ENCODE peak calls at places on chromosomes 6 and 20, in seven cellular contexts. One of them, this sample, is unnamed.

GRCh38 chr6:81853975-81854374 is 101.5 kb upstream of the TENT5A start:
- DNase-seq in H9: no peak
- DNase-seq in A549: no peak
- DNase-seq in mammary epithelial cell: no peak
- DNase-seq in GM10248: no peak
- DNase-seq in body of pancreas: no peak
- DNase-seq in right lobe of liver: no peak
- DNase-seq in this sample: no peak

GRCh38 chr6:152746172-152746553 is 4.4 kb upstream of the VIP start:
- DNase-seq in H9: no peak
- DNase-seq in A549: peak
- DNase-seq in mammary epithelial cell: peak
- DNase-seq in GM10248: no peak
- DNase-seq in body of pancreas: no peak
- DNase-seq in right lobe of liver: no peak
- DNase-seq in this sample: no peak

GRCh38 chr20:6637160-6637579 is 130.3 kb upstream of the BMP2 start:
- DNase-seq in H9: peak
- DNase-seq in A549: no peak
- DNase-seq in mammary epithelial cell: no peak
- DNase-seq in GM10248: no peak
- DNase-seq in body of pancreas: no peak
- DNase-seq in right lobe of liver: no peak
- DNase-seq in this sample: no peak

GRCh38 chr20:50913976-50914375 is 17.3 kb downstream of the ADNP start:
- DNase-seq in H9: no peak
- DNase-seq in A549: no peak
- DNase-seq in mammary epithelial cell: peak
- DNase-seq in GM10248: no peak
- DNase-seq in body of pancreas: no peak
- DNase-seq in right lobe of liver: no peak
- DNase-seq in this sample: no peak

GRCh38 chr6:37155394-37156312 is 14.3 kb upstream of the PIM1 start:
- DNase-seq in H9: no peak
- DNase-seq in A549: no peak
- DNase-seq in mammary epithelial cell: no peak
- DNase-seq in GM10248: peak
- DNase-seq in body of pancreas: no peak
- DNase-seq in right lobe of liver: peak
- DNase-seq in this sample: peak

GRCh38 chr6:170097505-170098427 is 193.1 kb downstream of the DLL1 start:
- DNase-seq in H9: no peak
- DNase-seq in A549: no peak
- DNase-seq in mammary epithelial cell: no peak
- DNase-seq in GM10248: no peak
- DNase-seq in body of pancreas: no peak
- DNase-seq in right lobe of liver: no peak
- DNase-seq in this sample: no peak

GRCh38 chr20:62822788-62823651 is 6.2 kb downstream of the COL9A3 start:
- DNase-seq in H9: peak
- DNase-seq in A549: peak
- DNase-seq in mammary epithelial cell: no peak
- DNase-seq in GM10248: peak
- DNase-seq in body of pancreas: peak
- DNase-seq in right lobe of liver: peak
- DNase-seq in this sample: peak

GRCh38 chr6:30684386-30685156 is 1.9 kb downstream of the PPP1R18 start:
- DNase-seq in H9: no peak
- DNase-seq in A549: no peak
- DNase-seq in mammary epithelial cell: peak
- DNase-seq in GM10248: peak
- DNase-seq in body of pancreas: peak
- DNase-seq in right lobe of liver: peak
- DNase-seq in this sample: peak

GRCh38 chr6:25279748-25280616 is 808 bp downstream of the CARMIL1 start:
- DNase-seq in H9: peak
- DNase-seq in A549: peak
- DNase-seq in mammary epithelial cell: peak
- DNase-seq in GM10248: peak
- DNase-seq in body of pancreas: peak
- DNase-seq in right lobe of liver: peak
- DNase-seq in this sample: peak

GRCh38 chr6:5866547-5867051 is 140.1 kb downstream of the NRN1 start:
- DNase-seq in H9: no peak
- DNase-seq in A549: no peak
- DNase-seq in mammary epithelial cell: peak
- DNase-seq in GM10248: no peak
- DNase-seq in body of pancreas: no peak
- DNase-seq in right lobe of liver: no peak
- DNase-seq in this sample: no peak

GRCh38 chr6:134061440-134061839 is 9.0 kb upstream of the SLC2A12 start:
- DNase-seq in H9: no peak
- DNase-seq in A549: no peak
- DNase-seq in mammary epithelial cell: no peak
- DNase-seq in GM10248: no peak
- DNase-seq in body of pancreas: no peak
- DNase-seq in right lobe of liver: no peak
- DNase-seq in this sample: no peak

GRCh38 chr6:134063121-134063965 is 10.9 kb upstream of the SLC2A12 start:
- DNase-seq in H9: peak
- DNase-seq in A549: no peak
- DNase-seq in mammary epithelial cell: no peak
- DNase-seq in GM10248: no peak
- DNase-seq in body of pancreas: no peak
- DNase-seq in right lobe of liver: no peak
- DNase-seq in this sample: no peak

GRCh38 chr6:134063966-134064445 is 11.6 kb upstream of the SLC2A12 start:
- DNase-seq in H9: peak
- DNase-seq in A549: peak
- DNase-seq in mammary epithelial cell: peak
- DNase-seq in GM10248: peak
- DNase-seq in body of pancreas: peak
- DNase-seq in right lobe of liver: peak
- DNase-seq in this sample: peak

GRCh38 chr6:134064461-134064860 is 12.0 kb upstream of the SLC2A12 start:
- DNase-seq in H9: no peak
- DNase-seq in A549: no peak
- DNase-seq in mammary epithelial cell: no peak
- DNase-seq in GM10248: no peak
- DNase-seq in body of pancreas: no peak
- DNase-seq in right lobe of liver: no peak
- DNase-seq in this sample: no peak

DNA sequence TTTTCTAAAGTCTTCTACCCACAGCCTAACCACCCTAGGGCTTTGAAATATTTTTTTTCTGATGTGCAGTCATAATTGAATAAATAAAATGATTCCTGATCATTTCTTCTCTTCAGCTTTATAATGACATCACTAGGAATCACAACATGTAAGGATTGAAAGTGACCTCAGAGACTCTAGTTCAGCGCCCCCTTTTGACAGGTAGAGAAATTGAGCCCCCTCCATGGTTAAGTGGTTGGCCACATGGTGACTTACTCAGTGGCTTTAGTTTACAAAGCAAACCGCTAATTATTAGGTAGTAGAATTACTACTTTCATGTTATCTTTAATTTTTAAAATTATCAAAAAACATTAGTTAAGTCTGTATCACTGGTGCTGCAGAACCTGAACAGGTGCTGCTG is 13.3 kb upstream of the SLC2A12 start:
- DNase-seq in H9: peak
- DNase-seq in A549: no peak
- DNase-seq in mammary epithelial cell: no peak
- DNase-seq in GM10248: peak
- DNase-seq in body of pancreas: no peak
- DNase-seq in right lobe of liver: no peak
- DNase-seq in this sample: peak
- TF ChIP-seq CTCF in H9: peak
- TF ChIP-seq CTCF in A549: peak
- TF ChIP-seq CTCF in mammary epithelial cell: peak
- TF ChIP-seq CTCF in GM10248: peak
- TF ChIP-seq CTCF in body of pancreas: peak
- TF ChIP-seq CTCF in right lobe of liver: peak
- TF ChIP-seq CTCF in this sample: no peak

GRCh38 chr6:47288245-47289090 is 21.2 kb downstream of the TNFRSF21 start:
- DNase-seq in H9: no peak
- DNase-seq in A549: no peak
- DNase-seq in mammary epithelial cell: no peak
- DNase-seq in GM10248: no peak
- DNase-seq in body of pancreas: no peak
- DNase-seq in right lobe of liver: no peak
- DNase-seq in this sample: no peak

GRCh38 chr6:47286301-47286700 is 23.4 kb downstream of the TNFRSF21 start:
- DNase-seq in H9: no peak
- DNase-seq in A549: no peak
- DNase-seq in mammary epithelial cell: no peak
- DNase-seq in GM10248: no peak
- DNase-seq in body of pancreas: no peak
- DNase-seq in right lobe of liver: no peak
- DNase-seq in this sample: no peak

GRCh38 chr6:47278545-47278944 is 31.2 kb downstream of the TNFRSF21 start:
- DNase-seq in H9: no peak
- DNase-seq in A549: no peak
- DNase-seq in mammary epithelial cell: no peak
- DNase-seq in GM10248: no peak
- DNase-seq in body of pancreas: no peak
- DNase-seq in right lobe of liver: no peak
- DNase-seq in this sample: no peak

GRCh38 chr6:47283993-47284392 is 25.7 kb downstream of the TNFRSF21 start:
- DNase-seq in H9: no peak
- DNase-seq in A549: no peak
- DNase-seq in mammary epithelial cell: no peak
- DNase-seq in GM10248: no peak
- DNase-seq in body of pancreas: no peak
- DNase-seq in right lobe of liver: no peak
- DNase-seq in this sample: no peak
- TF ChIP-seq CTCF in H9: no peak
- TF ChIP-seq CTCF in A549: no peak
- TF ChIP-seq CTCF in mammary epithelial cell: no peak
- TF ChIP-seq CTCF in GM10248: no peak
- TF ChIP-seq CTCF in body of pancreas: no peak
- TF ChIP-seq CTCF in right lobe of liver: no peak
- TF ChIP-seq CTCF in this sample: no peak

DNA sequence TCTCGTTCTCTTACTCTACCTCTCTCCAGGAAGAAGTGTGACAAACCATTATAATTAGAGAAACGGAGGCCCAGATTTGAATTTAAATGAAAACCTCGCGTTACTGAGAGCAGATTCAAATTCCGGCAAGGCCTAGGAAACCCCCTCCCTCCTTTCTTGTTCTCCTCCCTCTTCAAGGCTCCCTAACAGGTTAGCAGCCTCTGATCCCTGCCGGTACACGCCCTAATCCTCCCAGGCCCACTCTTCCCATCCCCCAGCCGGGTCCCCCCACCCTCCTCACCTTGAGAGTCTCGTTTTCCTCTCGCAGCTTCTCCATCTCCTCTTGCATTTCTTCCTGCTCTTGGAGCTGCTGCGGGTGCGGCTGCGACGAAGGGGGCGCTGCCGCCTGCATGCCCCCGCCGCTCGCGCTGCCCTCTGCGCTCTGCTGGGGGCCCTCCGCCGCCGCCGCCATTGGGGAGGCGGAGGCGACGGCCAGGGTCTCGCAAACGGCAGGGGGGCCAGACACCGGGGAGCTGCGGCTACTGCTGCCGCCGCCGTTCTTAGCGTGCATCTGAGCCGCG is 3.8 kb downstream of the MTCL3 start:
- DNase-seq in H9: peak
- DNase-seq in A549: no peak
- DNase-seq in mammary epithelial cell: peak
- DNase-seq in GM10248: peak
- DNase-seq in body of pancreas: no peak
- DNase-seq in right lobe of liver: no peak
- DNase-seq in this sample: peak
- TF ChIP-seq CTCF in H9: peak
- TF ChIP-seq CTCF in A549: no peak
- TF ChIP-seq CTCF in mammary epithelial cell: no peak
- TF ChIP-seq CTCF in GM10248: no peak
- TF ChIP-seq CTCF in body of pancreas: no peak
- TF ChIP-seq CTCF in right lobe of liver: no peak
- TF ChIP-seq CTCF in this sample: no peak

DNA sequence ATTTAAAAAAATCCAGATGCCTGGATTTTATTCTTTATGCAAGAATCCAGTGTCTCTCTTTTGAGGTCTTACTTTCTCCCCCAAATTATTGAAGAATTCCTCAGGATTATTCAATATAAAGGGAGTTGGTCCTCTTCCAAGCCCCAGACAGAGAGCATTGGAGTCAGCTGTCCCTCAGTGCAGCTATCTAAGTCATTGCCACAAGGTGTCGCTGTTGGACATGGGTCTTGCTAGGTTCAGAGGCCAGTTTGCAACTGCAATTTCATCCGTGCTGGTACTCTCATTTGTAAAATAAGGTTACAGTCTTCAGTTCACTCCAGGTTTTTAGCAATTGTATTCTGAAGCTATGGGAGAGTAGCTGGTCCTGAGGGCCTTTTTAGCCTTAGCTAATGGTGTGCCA is 27.8 kb downstream of the CCN2 start:
- DNase-seq in H9: peak
- DNase-seq in A549: no peak
- DNase-seq in mammary epithelial cell: peak
- DNase-seq in GM10248: no peak
- DNase-seq in body of pancreas: peak
- DNase-seq in right lobe of liver: peak
- DNase-seq in this sample: peak
- TF ChIP-seq CTCF in H9: peak
- TF ChIP-seq CTCF in A549: peak
- TF ChIP-seq CTCF in mammary epithelial cell: peak
- TF ChIP-seq CTCF in GM10248: peak
- TF ChIP-seq CTCF in body of pancreas: peak
- TF ChIP-seq CTCF in right lobe of liver: peak
- TF ChIP-seq CTCF in this sample: peak

GRCh38 chr6:14002176-14002947 is 77.6 kb downstream of the RNF182 start:
- DNase-seq in H9: peak
- DNase-seq in A549: no peak
- DNase-seq in mammary epithelial cell: no peak
- DNase-seq in GM10248: no peak
- DNase-seq in body of pancreas: no peak
- DNase-seq in right lobe of liver: no peak
- DNase-seq in this sample: no peak
- TF ChIP-seq CTCF in H9: peak
- TF ChIP-seq CTCF in A549: no peak
- TF ChIP-seq CTCF in mammary epithelial cell: no peak
- TF ChIP-seq CTCF in GM10248: no peak
- TF ChIP-seq CTCF in body of pancreas: no peak
- TF ChIP-seq CTCF in right lobe of liver: no peak
- TF ChIP-seq CTCF in this sample: no peak

DNA sequence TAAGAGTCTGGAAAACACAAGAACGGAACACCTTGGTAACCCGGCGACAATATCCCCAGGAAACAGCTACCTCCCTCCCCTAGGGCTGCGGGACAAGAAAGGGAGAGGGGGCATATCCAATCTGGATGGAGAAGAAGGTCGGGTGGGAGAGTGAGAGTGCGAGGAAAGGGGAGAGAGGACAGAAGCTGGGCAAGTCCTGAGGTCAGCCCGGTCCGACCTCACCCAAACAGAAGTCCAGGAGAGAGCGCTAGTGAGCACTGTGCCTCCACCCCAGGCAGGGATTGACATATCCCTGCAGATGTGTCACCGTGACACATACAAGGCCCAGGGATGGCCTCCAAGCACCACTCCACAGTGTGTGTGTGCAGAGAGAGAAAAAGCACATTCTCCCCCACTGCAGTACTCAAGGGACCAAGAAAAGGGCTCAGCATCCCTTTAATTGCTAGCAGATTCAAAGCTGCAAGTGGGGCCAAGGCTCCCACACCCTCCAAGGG is 3.3 kb downstream of the PXDC1 start:
- DNase-seq in H9: peak
- DNase-seq in A549: peak
- DNase-seq in mammary epithelial cell: peak
- DNase-seq in GM10248: peak
- DNase-seq in body of pancreas: peak
- DNase-seq in right lobe of liver: peak
- DNase-seq in this sample: peak
- TF ChIP-seq CTCF in H9: peak
- TF ChIP-seq CTCF in A549: peak
- TF ChIP-seq CTCF in mammary epithelial cell: peak
- TF ChIP-seq CTCF in GM10248: peak
- TF ChIP-seq CTCF in body of pancreas: peak
- TF ChIP-seq CTCF in right lobe of liver: peak
- TF ChIP-seq CTCF in this sample: peak